ENCODE peak calls at places on chromosomes 2 and 18, in six cellular contexts. N, R, I, S, G and D are unnamed samples.

GRCh38 chr2:160541745-160542144 is 48.1 kb upstream of the RBMS1 start:
- DNase-seq in I (no peak), R (no peak), N (no peak), S (no peak), G (no peak), D (no peak)

GRCh38 chr2:23814963-23815362 is 112.0 kb downstream of the ATAD2B start:
- DNase-seq in N (no peak), S (no peak), G (no peak), R (no peak), I (no peak), D (no peak)

GRCh38 chr2:42052702-42053481 is 5.1 kb downstream of the PKDCC start:
- DNase-seq in G (no peak), N (no peak), I (no peak), R (peak; percentile 92), S (peak; percentile 73), D (no peak)

GRCh38 chr2:43344911-43345373 is 118.5 kb upstream of the ZFP36L2 start:
- DNase-seq in R (no peak), S (no peak), I (no peak), G (no peak), N (no peak), D (no peak)

GRCh38 chr2:102455061-102455670 is 17.9 kb upstream of the SLC9A4 start:
- DNase-seq in I (no peak), S (no peak), N (no peak), R (no peak), G (no peak), D (no peak)

GRCh38 chr2:205001306-205001966 is 456.2 kb downstream of the PARD3B start:
- DNase-seq in I (no peak), N (no peak), R (no peak), G (no peak), S (no peak), D (no peak)

GRCh38 chr2:239824866-239825704 is 200.1 kb downstream of the NDUFA10 start:
- DNase-seq in I (no peak), N (no peak), R (no peak), G (no peak), S (peak; percentile 83), D (peak; percentile 48)

GRCh38 chr18:59954746-59955145 is 55.0 kb downstream of the PMAIP1 start:
- DNase-seq in S (no peak), N (no peak), R (peak; percentile 25), G (no peak), I (no peak), D (no peak)

GRCh38 chr2:8394131-8394530 is 287.7 kb upstream of the ID2 start:
- DNase-seq in R (no peak), S (no peak), N (no peak), G (no peak), I (no peak), D (no peak)

GRCh38 chr2:222797871-222798270 is 63.0 kb upstream of the ACSL3 start:
- DNase-seq in N (no peak), R (no peak), I (no peak), G (no peak), S (no peak), D (no peak)

GRCh38 chr2:39938035-39938835 is 159.2 kb upstream of the THUMPD2 start:
- DNase-seq in I (no peak), N (no peak), G (no peak), S (no peak), R (peak; percentile 12), D (no peak)

GRCh38 chr2:46171996-46172546 is 125.1 kb upstream of the EPAS1 start:
- DNase-seq in S (no peak), G (no peak), N (no peak), I (no peak), R (no peak), D (no peak)

GRCh38 chr18:2135309-2135708 is 436.0 kb downstream of the METTL4 start:
- DNase-seq in S (no peak), N (no peak), I (no peak), R (no peak), G (no peak), D (no peak)

GRCh38 chr18:12278153-12278764 is 24.1 kb downstream of the CIDEA start:
- DNase-seq in G (no peak), I (no peak), N (no peak), R (peak; percentile 29), S (peak; percentile 80), D (no peak)
- H3K4me3 ChIP-seq in G (no peak overlapping the region), I (peak overlapping the region; percentile 7), N (peak overlapping the region; percentile 33), R (peak overlapping the region; percentile 9), S (no peak overlapping the region), D (peak overlapping the region; percentile 52)

GRCh38 chr2:178428396-178428806 is 22.6 kb downstream of the PRKRA start:
- DNase-seq in G (no peak), R (no peak), S (no peak), N (no peak), I (no peak), D (no peak)
- H3K36me3 ChIP-seq in G (peaks cover 29% of the 10 kb centered on the region), R (peaks cover 35% of the 10 kb centered on the region), S (peaks cover 67% of the 10 kb centered on the region), N (peaks cover 70% of the 10 kb centered on the region), I (peaks cover 12% of the 10 kb centered on the region), D (peaks cover 72% of the 10 kb centered on the region)

GRCh38 chr2:101329026-101329425 is 20.5 kb upstream of the RNF149 start:
- DNase-seq in S (no peak), N (no peak), G (peak; percentile 31), I (no peak), R (no peak), D (no peak)
- H3K4me3 ChIP-seq in S (no peak overlapping the region), N (no peak overlapping the region), G (peak overlapping the region; percentile 39), I (no peak overlapping the region), R (no peak overlapping the region), D (no peak overlapping the region)

DNA sequence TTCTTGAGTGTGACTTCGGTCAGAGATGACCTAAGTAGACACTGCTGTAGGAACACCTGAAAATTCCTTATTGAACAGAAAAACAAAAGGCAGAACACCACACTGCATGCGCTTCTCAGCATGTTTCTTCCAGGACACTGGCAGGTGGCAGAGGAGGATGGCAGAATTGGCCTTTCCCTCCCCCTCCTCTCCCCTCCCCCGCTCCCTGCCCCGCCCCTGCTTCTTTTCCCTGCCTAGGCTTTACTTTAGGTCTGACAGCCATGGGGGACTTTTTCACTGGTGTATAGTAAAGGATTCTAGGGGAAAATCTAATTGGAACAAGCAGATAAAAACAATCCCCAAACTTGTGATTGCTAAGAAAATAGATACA is 109.6 kb downstream of the NOL10 start:
- DNase-seq in N (no peak), G (no peak), I (no peak), R (no peak), S (peak; percentile 70), D (no peak)
- H3K36me3 ChIP-seq in N (peaks cover 58% of the 10 kb centered on the region), G (peaks cover 42% of the 10 kb centered on the region), I (no peaks in the 10 kb centered on the region), R (peaks cover 12% of the 10 kb centered on the region), S (peaks cover 44% of the 10 kb centered on the region), D (peaks cover 72% of the 10 kb centered on the region)

DNA sequence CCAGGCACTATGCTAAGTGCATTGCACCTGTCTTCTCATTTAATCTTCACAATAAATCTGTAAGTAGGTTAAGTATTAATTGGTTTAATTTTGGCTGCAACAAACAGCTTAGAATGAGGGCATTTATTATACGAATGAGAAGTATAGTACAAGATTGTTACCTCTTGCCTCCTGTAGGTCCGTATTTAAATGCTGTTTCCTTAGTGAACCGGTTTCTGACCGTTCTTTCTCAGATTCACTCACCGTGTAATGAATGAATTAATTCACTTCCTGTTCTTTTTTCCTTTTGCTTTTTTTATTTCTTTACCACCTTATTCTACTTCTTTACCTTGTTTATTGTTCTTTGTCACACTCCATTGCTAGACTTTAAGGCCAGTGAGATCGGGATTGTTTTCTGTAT is 153.8 kb upstream of the RASGRP3 start:
- DNase-seq in R (no peak), S (no peak), I (no peak), N (no peak), G (no peak), D (no peak)
- H3K4me3 ChIP-seq in R (no peak overlapping the region), S (no peak overlapping the region), I (no peak overlapping the region), N (no peak overlapping the region), G (no peak overlapping the region), D (no peak overlapping the region)